ENCODE peak calls at places on chromosome 13, in nine cellular contexts. One of them, this sample, is unnamed.

GRCh38 chr13:95477187-95477586 is 75.3 kb upstream of the CLDN10 start:
- DNase-seq in globus pallidus: no peak
- DNase-seq in stimulated activated CD4-positive, alpha-beta T cell treated with anti-CD3 and anti-CD28 coated beads, Interleukin-4, amount 100 ng/mL, for 24 hours: no peak
- DNase-seq in adrenal gland: no peak
- DNase-seq in progenitor cell of endocrine pancreas: no peak
- DNase-seq in amniotic epithelial cell: no peak
- DNase-seq in left lung: no peak
- DNase-seq in AG08396: no peak
- DNase-seq in GM10248: no peak
- DNase-seq in this sample: no peak

GRCh38 chr13:66040506-66040905 is 1189.6 kb downstream of the PCDH9 start:
- DNase-seq in adrenal gland: no peak
- DNase-seq in stimulated activated CD4-positive, alpha-beta T cell treated with anti-CD3 and anti-CD28 coated beads, Interleukin-4, amount 100 ng/mL, for 24 hours: no peak
- DNase-seq in GM10248: no peak
- DNase-seq in globus pallidus: no peak
- DNase-seq in progenitor cell of endocrine pancreas: no peak
- DNase-seq in AG08396: no peak
- DNase-seq in amniotic epithelial cell: no peak
- DNase-seq in left lung: no peak
- DNase-seq in this sample: no peak

GRCh38 chr13:75196112-75196855 is 285.7 kb downstream of the TBC1D4 start:
- DNase-seq in AG08396: no peak
- DNase-seq in globus pallidus: no peak
- DNase-seq in left lung: no peak
- DNase-seq in progenitor cell of endocrine pancreas: no peak
- DNase-seq in GM10248: no peak
- DNase-seq in amniotic epithelial cell: peak
- DNase-seq in stimulated activated CD4-positive, alpha-beta T cell treated with anti-CD3 and anti-CD28 coated beads, Interleukin-4, amount 100 ng/mL, for 24 hours: no peak
- DNase-seq in adrenal gland: no peak
- DNase-seq in this sample: no peak

GRCh38 chr13:24709186-24709913 is 29.1 kb downstream of the ATP12A start:
- DNase-seq in amniotic epithelial cell: no peak
- DNase-seq in left lung: no peak
- DNase-seq in GM10248: peak
- DNase-seq in adrenal gland: no peak
- DNase-seq in AG08396: no peak
- DNase-seq in globus pallidus: no peak
- DNase-seq in stimulated activated CD4-positive, alpha-beta T cell treated with anti-CD3 and anti-CD28 coated beads, Interleukin-4, amount 100 ng/mL, for 24 hours: peak
- DNase-seq in progenitor cell of endocrine pancreas: no peak
- DNase-seq in this sample: peak

GRCh38 chr13:39148513-39148961 is 110.3 kb downstream of the NHLRC3 start:
- DNase-seq in globus pallidus: no peak
- DNase-seq in GM10248: no peak
- DNase-seq in left lung: no peak
- DNase-seq in progenitor cell of endocrine pancreas: no peak
- DNase-seq in stimulated activated CD4-positive, alpha-beta T cell treated with anti-CD3 and anti-CD28 coated beads, Interleukin-4, amount 100 ng/mL, for 24 hours: peak
- DNase-seq in AG08396: peak
- DNase-seq in adrenal gland: no peak
- DNase-seq in amniotic epithelial cell: peak
- DNase-seq in this sample: no peak

GRCh38 chr13:100887729-100888151 is 213.1 kb upstream of the TMTC4 start:
- DNase-seq in amniotic epithelial cell: peak
- DNase-seq in left lung: no peak
- DNase-seq in stimulated activated CD4-positive, alpha-beta T cell treated with anti-CD3 and anti-CD28 coated beads, Interleukin-4, amount 100 ng/mL, for 24 hours: no peak
- DNase-seq in adrenal gland: no peak
- DNase-seq in GM10248: no peak
- DNase-seq in progenitor cell of endocrine pancreas: no peak
- DNase-seq in AG08396: peak
- DNase-seq in globus pallidus: no peak
- DNase-seq in this sample: no peak

GRCh38 chr13:43861863-43862262 is 17.7 kb downstream of the CCDC122 start:
- DNase-seq in amniotic epithelial cell: peak
- DNase-seq in globus pallidus: no peak
- DNase-seq in GM10248: no peak
- DNase-seq in stimulated activated CD4-positive, alpha-beta T cell treated with anti-CD3 and anti-CD28 coated beads, Interleukin-4, amount 100 ng/mL, for 24 hours: no peak
- DNase-seq in AG08396: no peak
- DNase-seq in progenitor cell of endocrine pancreas: no peak
- DNase-seq in left lung: no peak
- DNase-seq in adrenal gland: no peak
- DNase-seq in this sample: no peak

GRCh38 chr13:112442483-112443090 is 66.4 kb downstream of the SPACA7 start:
- DNase-seq in GM10248: no peak
- DNase-seq in left lung: peak
- DNase-seq in stimulated activated CD4-positive, alpha-beta T cell treated with anti-CD3 and anti-CD28 coated beads, Interleukin-4, amount 100 ng/mL, for 24 hours: no peak
- DNase-seq in AG08396: peak
- DNase-seq in adrenal gland: no peak
- DNase-seq in globus pallidus: no peak
- DNase-seq in amniotic epithelial cell: no peak
- DNase-seq in progenitor cell of endocrine pancreas: no peak
- DNase-seq in this sample: no peak

GRCh38 chr13:109818136-109818535 is 31.8 kb upstream of the IRS2 start:
- DNase-seq in AG08396: no peak
- DNase-seq in left lung: no peak
- DNase-seq in globus pallidus: no peak
- DNase-seq in stimulated activated CD4-positive, alpha-beta T cell treated with anti-CD3 and anti-CD28 coated beads, Interleukin-4, amount 100 ng/mL, for 24 hours: no peak
- DNase-seq in progenitor cell of endocrine pancreas: no peak
- DNase-seq in amniotic epithelial cell: no peak
- DNase-seq in adrenal gland: no peak
- DNase-seq in GM10248: no peak
- DNase-seq in this sample: no peak

GRCh38 chr13:33176526-33176925 is 109.0 kb downstream of the STARD13 start:
- DNase-seq in adrenal gland: no peak
- DNase-seq in AG08396: no peak
- DNase-seq in left lung: no peak
- DNase-seq in globus pallidus: no peak
- DNase-seq in progenitor cell of endocrine pancreas: no peak
- DNase-seq in amniotic epithelial cell: no peak
- DNase-seq in GM10248: no peak
- DNase-seq in stimulated activated CD4-positive, alpha-beta T cell treated with anti-CD3 and anti-CD28 coated beads, Interleukin-4, amount 100 ng/mL, for 24 hours: no peak
- DNase-seq in this sample: no peak

GRCh38 chr13:48808689-48809088 is 155.0 kb downstream of the CYSLTR2 start:
- DNase-seq in adrenal gland: no peak
- DNase-seq in stimulated activated CD4-positive, alpha-beta T cell treated with anti-CD3 and anti-CD28 coated beads, Interleukin-4, amount 100 ng/mL, for 24 hours: no peak
- DNase-seq in globus pallidus: no peak
- DNase-seq in AG08396: peak
- DNase-seq in progenitor cell of endocrine pancreas: no peak
- DNase-seq in GM10248: no peak
- DNase-seq in amniotic epithelial cell: peak
- DNase-seq in left lung: no peak
- DNase-seq in this sample: no peak

GRCh38 chr13:91297503-91297902 is 50.0 kb upstream of the MIR17HG start:
- DNase-seq in stimulated activated CD4-positive, alpha-beta T cell treated with anti-CD3 and anti-CD28 coated beads, Interleukin-4, amount 100 ng/mL, for 24 hours: no peak
- DNase-seq in adrenal gland: no peak
- DNase-seq in AG08396: no peak
- DNase-seq in amniotic epithelial cell: no peak
- DNase-seq in globus pallidus: no peak
- DNase-seq in progenitor cell of endocrine pancreas: no peak
- DNase-seq in GM10248: no peak
- DNase-seq in left lung: no peak
- DNase-seq in this sample: no peak

GRCh38 chr13:77345150-77345780 is 18.4 kb upstream of the MYCBP2 start:
- DNase-seq in AG08396: no peak
- DNase-seq in amniotic epithelial cell: no peak
- DNase-seq in globus pallidus: no peak
- DNase-seq in adrenal gland: no peak
- DNase-seq in GM10248: peak
- DNase-seq in left lung: no peak
- DNase-seq in progenitor cell of endocrine pancreas: no peak
- DNase-seq in stimulated activated CD4-positive, alpha-beta T cell treated with anti-CD3 and anti-CD28 coated beads, Interleukin-4, amount 100 ng/mL, for 24 hours: peak
- DNase-seq in this sample: no peak

GRCh38 chr13:41311607-41312500 is 787 bp downstream of the NAA16 start:
- DNase-seq in globus pallidus: peak
- DNase-seq in progenitor cell of endocrine pancreas: peak
- DNase-seq in left lung: peak
- DNase-seq in adrenal gland: peak
- DNase-seq in stimulated activated CD4-positive, alpha-beta T cell treated with anti-CD3 and anti-CD28 coated beads, Interleukin-4, amount 100 ng/mL, for 24 hours: peak
- DNase-seq in amniotic epithelial cell: peak
- DNase-seq in GM10248: peak
- DNase-seq in AG08396: peak
- DNase-seq in this sample: peak

GRCh38 chr13:29707876-29708543 is 112.5 kb upstream of the SLC7A1 start:
- DNase-seq in left lung: no peak
- DNase-seq in GM10248: peak
- DNase-seq in progenitor cell of endocrine pancreas: no peak
- DNase-seq in amniotic epithelial cell: peak
- DNase-seq in stimulated activated CD4-positive, alpha-beta T cell treated with anti-CD3 and anti-CD28 coated beads, Interleukin-4, amount 100 ng/mL, for 24 hours: peak
- DNase-seq in AG08396: peak
- DNase-seq in globus pallidus: peak
- DNase-seq in adrenal gland: peak
- DNase-seq in this sample: peak

GRCh38 chr13:83498486-83499190 is 383.6 kb downstream of the SLITRK1 start:
- DNase-seq in adrenal gland: no peak
- DNase-seq in left lung: no peak
- DNase-seq in AG08396: peak
- DNase-seq in stimulated activated CD4-positive, alpha-beta T cell treated with anti-CD3 and anti-CD28 coated beads, Interleukin-4, amount 100 ng/mL, for 24 hours: no peak
- DNase-seq in progenitor cell of endocrine pancreas: no peak
- DNase-seq in GM10248: no peak
- DNase-seq in amniotic epithelial cell: peak
- DNase-seq in globus pallidus: no peak
- DNase-seq in this sample: no peak

GRCh38 chr13:20847298-20847697 is 55.2 kb downstream of the XPO4 start:
- DNase-seq in globus pallidus: no peak
- DNase-seq in stimulated activated CD4-positive, alpha-beta T cell treated with anti-CD3 and anti-CD28 coated beads, Interleukin-4, amount 100 ng/mL, for 24 hours: no peak
- DNase-seq in adrenal gland: no peak
- DNase-seq in left lung: no peak
- DNase-seq in progenitor cell of endocrine pancreas: no peak
- DNase-seq in GM10248: no peak
- DNase-seq in amniotic epithelial cell: peak
- DNase-seq in AG08396: no peak
- DNase-seq in this sample: no peak

GRCh38 chr13:70841240-70842061 is 733.2 kb upstream of the KLHL1 start:
- DNase-seq in amniotic epithelial cell: no peak
- DNase-seq in AG08396: no peak
- DNase-seq in GM10248: no peak
- DNase-seq in progenitor cell of endocrine pancreas: no peak
- DNase-seq in stimulated activated CD4-positive, alpha-beta T cell treated with anti-CD3 and anti-CD28 coated beads, Interleukin-4, amount 100 ng/mL, for 24 hours: no peak
- DNase-seq in left lung: peak
- DNase-seq in globus pallidus: no peak
- DNase-seq in adrenal gland: no peak
- DNase-seq in this sample: no peak

GRCh38 chr13:111639994-111640393 is 319.6 kb downstream of the TEX29 start:
- DNase-seq in progenitor cell of endocrine pancreas: no peak
- DNase-seq in globus pallidus: peak
- DNase-seq in adrenal gland: no peak
- DNase-seq in left lung: no peak
- DNase-seq in AG08396: no peak
- DNase-seq in GM10248: no peak
- DNase-seq in stimulated activated CD4-positive, alpha-beta T cell treated with anti-CD3 and anti-CD28 coated beads, Interleukin-4, amount 100 ng/mL, for 24 hours: no peak
- DNase-seq in amniotic epithelial cell: no peak
- DNase-seq in this sample: no peak